ENCODE peak calls at places on chromosomes 2 and 18, in six cellular contexts. One of them, this sample, is unnamed.

GRCh38 chr2:109208951-109209335 is 79.9 kb downstream of the SH3RF3 start:
- DNase-seq in SJCRH30: no peak
- DNase-seq in lower lobe of right lung: no peak
- DNase-seq in endothelial cell of umbilical vein: no peak
- DNase-seq in gastrocnemius medialis: no peak
- DNase-seq in adrenal gland: no peak
- DNase-seq in this sample: no peak

GRCh38 chr18:78309945-78310344 is 669.7 kb upstream of the SALL3 start:
- DNase-seq in SJCRH30: no peak
- DNase-seq in lower lobe of right lung: no peak
- DNase-seq in endothelial cell of umbilical vein: no peak
- DNase-seq in gastrocnemius medialis: no peak
- DNase-seq in adrenal gland: no peak
- DNase-seq in this sample: no peak

GRCh38 chr2:81706856-81707255 is 1402.3 kb upstream of the LRRTM1 start:
- DNase-seq in SJCRH30: no peak
- DNase-seq in lower lobe of right lung: no peak
- DNase-seq in endothelial cell of umbilical vein: no peak
- DNase-seq in gastrocnemius medialis: no peak
- DNase-seq in adrenal gland: no peak
- DNase-seq in this sample: no peak

GRCh38 chr18:46497129-46497528 is 159.9 kb downstream of the LOXHD1 start:
- DNase-seq in SJCRH30: peak; percentile 51
- DNase-seq in lower lobe of right lung: no peak
- DNase-seq in endothelial cell of umbilical vein: no peak
- DNase-seq in gastrocnemius medialis: no peak
- DNase-seq in adrenal gland: no peak
- DNase-seq in this sample: no peak

GRCh38 chr2:181164699-181165098 is 184.3 kb downstream of the UBE2E3 start:
- DNase-seq in SJCRH30: no peak
- DNase-seq in lower lobe of right lung: no peak
- DNase-seq in endothelial cell of umbilical vein: no peak
- DNase-seq in gastrocnemius medialis: no peak
- DNase-seq in adrenal gland: no peak
- DNase-seq in this sample: no peak

GRCh38 chr2:157818227-157818626 is 57.9 kb downstream of the ACVR1 start:
- DNase-seq in SJCRH30: no peak
- DNase-seq in lower lobe of right lung: no peak
- DNase-seq in endothelial cell of umbilical vein: no peak
- DNase-seq in gastrocnemius medialis: no peak
- DNase-seq in adrenal gland: no peak
- DNase-seq in this sample: no peak

GRCh38 chr18:3612315-3612714 is 162.3 kb downstream of the TGIF1 start:
- DNase-seq in SJCRH30: no peak
- DNase-seq in lower lobe of right lung: no peak
- DNase-seq in endothelial cell of umbilical vein: no peak
- DNase-seq in gastrocnemius medialis: no peak
- DNase-seq in adrenal gland: no peak
- DNase-seq in this sample: no peak

GRCh38 chr2:47201224-47201623 is 46.1 kb upstream of the STPG4 start:
- DNase-seq in SJCRH30: no peak
- DNase-seq in lower lobe of right lung: no peak
- DNase-seq in endothelial cell of umbilical vein: no peak
- DNase-seq in gastrocnemius medialis: no peak
- DNase-seq in adrenal gland: no peak
- DNase-seq in this sample: no peak

GRCh38 chr18:79394438-79395307 is 1.1 kb upstream of the NFATC1 start:
- DNase-seq in SJCRH30: peak; percentile 38
- DNase-seq in lower lobe of right lung: no peak
- DNase-seq in endothelial cell of umbilical vein: peak; percentile 59
- DNase-seq in gastrocnemius medialis: no peak
- DNase-seq in adrenal gland: no peak
- DNase-seq in this sample: peak; percentile 44

GRCh38 chr18:63253428-63254372 is 65.9 kb downstream of the BCL2 start:
- DNase-seq in SJCRH30: no peak
- DNase-seq in lower lobe of right lung: no peak
- DNase-seq in endothelial cell of umbilical vein: no peak
- DNase-seq in gastrocnemius medialis: no peak
- DNase-seq in adrenal gland: no peak
- DNase-seq in this sample: no peak

GRCh38 chr18:3062798-3063563 is 50.0 kb upstream of the LPIN2 start:
- DNase-seq in SJCRH30: peak; percentile 42
- DNase-seq in lower lobe of right lung: peak; percentile 76
- DNase-seq in endothelial cell of umbilical vein: peak; percentile 46
- DNase-seq in gastrocnemius medialis: peak; percentile 36
- DNase-seq in adrenal gland: peak; percentile 42
- DNase-seq in this sample: peak; percentile 70

GRCh38 chr18:39667905-39668304 is 2102.3 kb upstream of the CELF4 start:
- DNase-seq in SJCRH30: no peak
- DNase-seq in lower lobe of right lung: no peak
- DNase-seq in endothelial cell of umbilical vein: peak; percentile 43
- DNase-seq in gastrocnemius medialis: no peak
- DNase-seq in adrenal gland: no peak
- DNase-seq in this sample: no peak

DNA sequence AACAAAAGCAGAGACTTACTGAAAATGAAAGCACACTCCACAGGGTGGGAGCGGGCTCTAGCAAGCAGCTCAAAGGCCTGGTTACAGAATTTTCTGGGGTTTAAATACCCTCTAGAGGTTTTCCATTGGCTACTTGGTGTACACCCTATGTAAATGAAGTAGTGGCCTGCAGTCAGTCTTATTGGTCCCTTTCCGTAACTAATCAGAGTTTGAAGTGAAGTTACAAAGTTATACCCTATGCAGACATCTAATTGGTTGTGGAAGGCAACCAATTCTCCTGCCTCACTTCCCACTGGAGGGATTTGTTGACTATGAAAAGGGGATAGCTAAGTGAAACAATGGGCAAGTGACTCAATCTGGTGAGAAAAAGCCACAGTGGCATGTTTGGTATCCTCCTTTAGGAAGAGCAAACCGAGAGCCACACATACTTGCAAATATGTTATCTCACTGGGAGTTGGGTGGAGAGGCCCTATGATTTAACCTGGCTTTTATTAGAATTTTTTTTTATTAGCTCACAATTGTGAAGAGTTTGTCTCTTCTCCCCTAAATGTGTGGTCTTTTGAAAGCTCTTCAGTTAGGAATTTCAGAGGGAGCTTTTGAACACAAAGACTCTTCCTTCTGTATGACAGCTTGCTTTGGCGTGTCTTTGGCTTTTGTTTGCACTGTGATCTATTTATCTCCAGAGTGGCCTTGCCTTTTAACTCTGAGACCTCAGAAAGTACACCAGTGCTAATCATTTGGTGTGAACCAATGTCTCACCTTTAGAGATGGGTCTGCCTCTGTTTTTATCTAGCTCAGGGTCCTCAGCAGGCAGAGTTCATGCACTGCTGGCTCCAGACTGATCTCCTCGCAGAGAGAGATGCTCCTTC is 69.6 kb downstream of the MAP4K4 start:
- DNase-seq in SJCRH30: peak; percentile 82
- DNase-seq in lower lobe of right lung: no peak
- DNase-seq in endothelial cell of umbilical vein: peak; percentile 94
- DNase-seq in gastrocnemius medialis: no peak
- DNase-seq in adrenal gland: no peak
- DNase-seq in this sample: no peak
- H3K4me1 ChIP-seq in SJCRH30: peaks cover 77% of the 10 kb centered on the region
- H3K4me1 ChIP-seq in lower lobe of right lung: peaks cover 88% of the 10 kb centered on the region
- H3K4me1 ChIP-seq in endothelial cell of umbilical vein: peaks cover 82% of the 10 kb centered on the region
- H3K4me1 ChIP-seq in gastrocnemius medialis: peaks cover 89% of the 10 kb centered on the region
- H3K4me1 ChIP-seq in adrenal gland: peaks cover 69% of the 10 kb centered on the region
- H3K4me1 ChIP-seq in this sample: peaks cover 80% of the 10 kb centered on the region

DNA sequence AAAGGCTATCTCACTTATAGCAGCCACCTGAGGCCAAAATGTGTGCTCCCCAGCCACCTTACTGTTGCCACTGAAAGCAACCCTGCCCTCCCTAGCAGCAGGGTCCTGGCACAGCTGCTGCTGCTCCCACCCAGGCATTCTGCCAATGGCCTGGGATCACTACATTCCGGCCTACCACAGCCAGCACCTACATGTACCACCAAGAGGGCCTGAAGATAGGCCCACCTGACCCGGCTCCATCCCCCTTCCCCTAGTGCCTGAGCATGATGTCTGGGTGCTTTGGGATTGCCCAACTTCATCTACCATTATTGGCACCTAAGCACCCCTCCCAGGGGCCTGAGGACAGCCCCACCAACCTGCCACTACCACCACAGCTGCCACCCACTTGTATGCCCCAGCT is 34.6 kb upstream of the PAX3 start:
- DNase-seq in SJCRH30: no peak
- DNase-seq in lower lobe of right lung: no peak
- DNase-seq in endothelial cell of umbilical vein: no peak
- DNase-seq in gastrocnemius medialis: no peak
- DNase-seq in adrenal gland: no peak
- DNase-seq in this sample: no peak
- H3K27ac ChIP-seq in SJCRH30: no peak overlapping the region
- H3K27ac ChIP-seq in lower lobe of right lung: no peak overlapping the region
- H3K27ac ChIP-seq in endothelial cell of umbilical vein: no peak overlapping the region
- H3K27ac ChIP-seq in gastrocnemius medialis: no peak overlapping the region
- H3K27ac ChIP-seq in adrenal gland: no peak overlapping the region
- H3K27ac ChIP-seq in this sample: no peak overlapping the region

GRCh38 chr2:224572338-224572737 is 12.8 kb downstream of the CUL3 start:
- DNase-seq in SJCRH30: peak; percentile 73
- DNase-seq in lower lobe of right lung: no peak
- DNase-seq in endothelial cell of umbilical vein: no peak
- DNase-seq in gastrocnemius medialis: no peak
- DNase-seq in adrenal gland: no peak
- DNase-seq in this sample: no peak

GRCh38 chr2:224565452-224566035 is 19.6 kb downstream of the CUL3 start:
- DNase-seq in SJCRH30: no peak
- DNase-seq in lower lobe of right lung: no peak
- DNase-seq in endothelial cell of umbilical vein: no peak
- DNase-seq in gastrocnemius medialis: no peak
- DNase-seq in adrenal gland: no peak
- DNase-seq in this sample: no peak

GRCh38 chr2:224570328-224570993 is 14.7 kb downstream of the CUL3 start:
- DNase-seq in SJCRH30: no peak
- DNase-seq in lower lobe of right lung: no peak
- DNase-seq in endothelial cell of umbilical vein: no peak
- DNase-seq in gastrocnemius medialis: no peak
- DNase-seq in adrenal gland: no peak
- DNase-seq in this sample: no peak

GRCh38 chr2:224573724-224574123 is 11.4 kb downstream of the CUL3 start:
- DNase-seq in SJCRH30: no peak
- DNase-seq in lower lobe of right lung: no peak
- DNase-seq in endothelial cell of umbilical vein: no peak
- DNase-seq in gastrocnemius medialis: no peak
- DNase-seq in adrenal gland: no peak
- DNase-seq in this sample: no peak

DNA sequence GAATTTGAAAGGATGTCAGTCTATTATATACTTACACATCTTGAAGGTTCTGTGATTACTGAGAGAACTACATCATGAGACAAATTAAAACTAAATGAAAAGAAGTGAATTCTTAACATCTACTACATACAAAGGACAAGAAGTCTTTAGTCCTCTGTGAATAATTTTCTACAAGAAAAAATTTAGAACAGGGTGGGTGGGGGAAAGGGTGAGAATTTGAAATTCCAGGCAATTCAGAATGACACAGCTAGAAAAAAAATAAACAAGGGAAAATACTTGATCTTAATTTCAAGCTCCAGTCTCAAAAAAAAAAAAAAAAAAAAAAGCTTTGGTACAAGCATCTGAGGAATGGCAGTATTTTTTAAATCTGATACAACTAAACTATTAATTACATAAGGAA is 15.5 kb downstream of the CUL3 start:
- DNase-seq in SJCRH30: no peak
- DNase-seq in lower lobe of right lung: no peak
- DNase-seq in endothelial cell of umbilical vein: no peak
- DNase-seq in gastrocnemius medialis: no peak
- DNase-seq in adrenal gland: no peak
- DNase-seq in this sample: no peak
- H3K4me1 ChIP-seq in SJCRH30: peaks cover 37% of the 10 kb centered on the region
- H3K4me1 ChIP-seq in lower lobe of right lung: peaks cover 75% of the 10 kb centered on the region
- H3K4me1 ChIP-seq in endothelial cell of umbilical vein: no peaks in the 10 kb centered on the region
- H3K4me1 ChIP-seq in gastrocnemius medialis: peaks cover 68% of the 10 kb centered on the region
- H3K4me1 ChIP-seq in adrenal gland: peaks cover 63% of the 10 kb centered on the region
- H3K4me1 ChIP-seq in this sample: peaks cover 24% of the 10 kb centered on the region

DNA sequence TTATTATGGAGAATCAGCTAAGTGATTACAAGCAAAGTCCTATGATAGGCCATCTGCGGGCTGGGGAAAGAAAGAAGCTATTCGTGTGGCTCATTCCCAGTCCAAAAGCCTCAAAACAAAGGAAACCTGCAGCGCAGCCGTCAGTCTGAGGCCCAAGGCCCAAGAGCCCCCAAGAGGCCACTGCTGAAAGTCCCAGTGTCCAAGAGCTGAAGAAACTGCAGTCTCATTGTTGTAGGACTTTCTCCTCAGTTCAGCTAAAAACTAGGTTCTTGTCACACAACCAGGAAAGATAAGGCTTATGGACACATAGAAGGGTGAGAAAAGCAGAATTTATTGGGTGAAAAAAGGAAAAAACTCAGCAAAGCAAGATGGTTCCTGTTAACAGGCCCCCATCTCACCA is 143.2 kb downstream of the RHBDD1 start:
- DNase-seq in SJCRH30: no peak
- DNase-seq in lower lobe of right lung: no peak
- DNase-seq in endothelial cell of umbilical vein: no peak
- DNase-seq in gastrocnemius medialis: no peak
- DNase-seq in adrenal gland: no peak
- DNase-seq in this sample: no peak
- H3K27ac ChIP-seq in SJCRH30: no peak overlapping the region
- H3K27ac ChIP-seq in lower lobe of right lung: no peak overlapping the region
- H3K27ac ChIP-seq in endothelial cell of umbilical vein: no peak overlapping the region
- H3K27ac ChIP-seq in gastrocnemius medialis: no peak overlapping the region
- H3K27ac ChIP-seq in adrenal gland: no peak overlapping the region
- H3K27ac ChIP-seq in this sample: no peak overlapping the region

GRCh38 chr2:69644506-69644979 is 1.0 kb upstream of the AAK1 start:
- DNase-seq in SJCRH30: no peak
- DNase-seq in lower lobe of right lung: no peak
- DNase-seq in endothelial cell of umbilical vein: no peak
- DNase-seq in gastrocnemius medialis: no peak
- DNase-seq in adrenal gland: no peak
- DNase-seq in this sample: no peak

GRCh38 chr2:69642709-69643601 is 584 bp downstream of the AAK1 start:
- DNase-seq in SJCRH30: peak; percentile 70
- DNase-seq in lower lobe of right lung: peak; percentile 67
- DNase-seq in endothelial cell of umbilical vein: peak; percentile 82
- DNase-seq in gastrocnemius medialis: peak; percentile 24
- DNase-seq in adrenal gland: peak; percentile 73
- DNase-seq in this sample: peak; percentile 76

GRCh38 chr2:69643602-69644505 is at the start of gene AAK1:
- DNase-seq in SJCRH30: peak; percentile 92
- DNase-seq in lower lobe of right lung: peak; percentile 93
- DNase-seq in endothelial cell of umbilical vein: peak; percentile 93
- DNase-seq in gastrocnemius medialis: peak; percentile 81
- DNase-seq in adrenal gland: peak; percentile 86
- DNase-seq in this sample: peak; percentile 93

GRCh38 chr2:69639246-69639645 is 4.3 kb downstream of the AAK1 start:
- DNase-seq in SJCRH30: no peak
- DNase-seq in lower lobe of right lung: no peak
- DNase-seq in endothelial cell of umbilical vein: no peak
- DNase-seq in gastrocnemius medialis: no peak
- DNase-seq in adrenal gland: no peak
- DNase-seq in this sample: no peak

GRCh38 chr2:69641887-69642708 is 1.4 kb downstream of the AAK1 start:
- DNase-seq in SJCRH30: no peak
- DNase-seq in lower lobe of right lung: no peak
- DNase-seq in endothelial cell of umbilical vein: peak; percentile 23
- DNase-seq in gastrocnemius medialis: no peak
- DNase-seq in adrenal gland: no peak
- DNase-seq in this sample: no peak
- H3K4me1 ChIP-seq in SJCRH30: peaks cover 6% of the 10 kb centered on the region
- H3K4me1 ChIP-seq in lower lobe of right lung: peaks cover 55% of the 10 kb centered on the region
- H3K4me1 ChIP-seq in endothelial cell of umbilical vein: peaks cover 35% of the 10 kb centered on the region
- H3K4me1 ChIP-seq in gastrocnemius medialis: peaks cover 54% of the 10 kb centered on the region
- H3K4me1 ChIP-seq in adrenal gland: peaks cover 58% of the 10 kb centered on the region
- H3K4me1 ChIP-seq in this sample: peaks cover 55% of the 10 kb centered on the region